ENCODE peak calls at places on chromosomes 12 and 14, in seven cellular contexts. W is stimulated activated CD4-positive, alpha-beta T cell treated with anti-CD3 and anti-CD28 coated beads, Interleukin-2, amount 100 ng/mL, for 4 hours; F is progenitor cell of endocrine pancreas; J is stromal cell of bone marrow; X is left kidney; I is stimulated activated effector memory CD8-positive, alpha-beta T cell treated with anti-CD3 and anti-CD28 coated beads, Interleukin-12 subunit alpha, Interleukin-12 subunit beta, amount 100 ng/mL, for 72 hours; C is RWPE1. U is an unnamed sample.

GRCh38 chr14:77053046-77053841 is 24.7 kb upstream of the IRF2BPL start:
- DNase-seq in W (peak), J (no peak), X (peak), I (peak), C (no peak), F (peak), U (peak)

GRCh38 chr12:9687228-9687627 is 17.7 kb downstream of the CLEC2D start:
- DNase-seq in X (no peak), I (no peak), W (no peak), C (no peak), F (no peak), J (peak), U (no peak)

GRCh38 chr12:30719060-30719459 is 23.4 kb upstream of the IPO8 start:
- DNase-seq in J (peak), F (no peak), W (no peak), C (no peak), I (no peak), X (peak), U (no peak)

GRCh38 chr14:56175773-56176172 is 57.6 kb downstream of the PELI2 start:
- DNase-seq in X (no peak), C (no peak), I (no peak), J (no peak), W (no peak), F (no peak), U (no peak)

GRCh38 chr14:33118653-33119052 is 180.0 kb downstream of the NPAS3 start:
- DNase-seq in J (no peak), C (no peak), X (peak), F (no peak), I (no peak), W (no peak), U (no peak)

GRCh38 chr12:52203126-52203921 is 11.5 kb upstream of the KRT80 start:
- DNase-seq in C (no peak), J (peak), W (peak), X (peak), I (no peak), F (no peak), U (peak)

GRCh38 chr14:65179918-65180724 is 77.8 kb upstream of the MAX start:
- DNase-seq in J (peak), C (peak), I (peak), F (no peak), W (no peak), X (no peak), U (peak)

GRCh38 chr14:73457935-73458218 is 469 bp downstream of the NUMB start:
- DNase-seq in F (no peak), C (peak), W (no peak), J (no peak), I (no peak), X (no peak), U (peak)

GRCh38 chr14:49972199-49972671 is 79.4 kb downstream of the ARF6 start:
- DNase-seq in J (no peak), X (no peak), C (no peak), F (no peak), I (no peak), W (no peak), U (no peak)

GRCh38 chr14:100639280-100639679 is 52.1 kb upstream of the BEGAIN start:
- DNase-seq in F (no peak), X (no peak), J (no peak), C (no peak), I (no peak), W (no peak), U (no peak)

GRCh38 chr12:47938093-47938492 is 25.3 kb upstream of the TMEM106C start:
- DNase-seq in I (no peak), J (no peak), W (no peak), C (no peak), X (no peak), F (no peak), U (no peak)

GRCh38 chr14:79275367-79275655 is 936.0 kb downstream of the DIO2 start:
- DNase-seq in F (no peak), C (no peak), W (no peak), I (no peak), J (no peak), X (no peak), U (no peak)

GRCh38 chr12:40224439-40225291 is at the start of gene LRRK2:
- DNase-seq in F (peak), W (no peak), J (peak), C (peak), X (peak), I (peak), U (peak)

GRCh38 chr12:46373303-46374182 is 970 bp upstream of the SLC38A2 start:
- DNase-seq in C (peak), J (no peak), X (peak), F (peak), I (peak), W (peak), U (peak)

GRCh38 chr14:104047761-104048160 is 37.7 kb upstream of the ASPG start:
- DNase-seq in F (no peak), W (no peak), X (no peak), J (no peak), C (no peak), I (no peak), U (no peak)

GRCh38 chr12:101608301-101609133 is 13.7 kb downstream of the MYBPC1 start:
- DNase-seq in W (no peak), I (no peak), F (peak), X (no peak), C (no peak), J (no peak), U (no peak)